ENCODE peak calls at places on chromosomes 11 and 22, in four cellular contexts. One of them, this sample, is unnamed.

GRCh38 chr11:1906146-1906545 is 13.4 kb upstream of the TNNT3 start:
- DNase-seq in cardiac fibroblast: peak
- DNase-seq in heart left ventricle: no peak
- DNase-seq in astrocyte of the spinal cord: no peak
- DNase-seq in this sample: no peak

GRCh38 chr11:121886005-121886739 is 229.8 kb downstream of the BLID start:
- DNase-seq in cardiac fibroblast: no peak
- DNase-seq in heart left ventricle: no peak
- DNase-seq in astrocyte of the spinal cord: no peak
- DNase-seq in this sample: peak

GRCh38 chr11:124864892-124865180 is 396 bp upstream of the ROBO3 start:
- DNase-seq in cardiac fibroblast: no peak
- DNase-seq in heart left ventricle: no peak
- DNase-seq in astrocyte of the spinal cord: no peak
- DNase-seq in this sample: no peak

GRCh38 chr11:102911758-102912481 is 37.1 kb upstream of the MMP12 start:
- DNase-seq in cardiac fibroblast: no peak
- DNase-seq in heart left ventricle: no peak
- DNase-seq in astrocyte of the spinal cord: no peak
- DNase-seq in this sample: no peak

GRCh38 chr11:95641506-95641905 is 148.1 kb downstream of the FAM76B start:
- DNase-seq in cardiac fibroblast: peak
- DNase-seq in heart left ventricle: no peak
- DNase-seq in astrocyte of the spinal cord: no peak
- DNase-seq in this sample: no peak

GRCh38 chr11:114621950-114622809 is 26.6 kb upstream of the NXPE4 start:
- DNase-seq in cardiac fibroblast: no peak
- DNase-seq in heart left ventricle: no peak
- DNase-seq in astrocyte of the spinal cord: no peak
- DNase-seq in this sample: no peak

GRCh38 chr11:206516-207212 is 535 bp downstream of the BET1L start:
- DNase-seq in cardiac fibroblast: peak
- DNase-seq in heart left ventricle: peak
- DNase-seq in astrocyte of the spinal cord: no peak
- DNase-seq in this sample: no peak

GRCh38 chr22:47372111-47372581 is 609.7 kb downstream of the TBC1D22A start:
- DNase-seq in cardiac fibroblast: no peak
- DNase-seq in heart left ventricle: no peak
- DNase-seq in astrocyte of the spinal cord: no peak
- DNase-seq in this sample: no peak

GRCh38 chr11:131877246-131877645 is 506.8 kb downstream of the NTM start:
- DNase-seq in cardiac fibroblast: no peak
- DNase-seq in heart left ventricle: no peak
- DNase-seq in astrocyte of the spinal cord: no peak
- DNase-seq in this sample: no peak

GRCh38 chr11:76790251-76790650 is 7.1 kb downstream of the TSKU start:
- DNase-seq in cardiac fibroblast: no peak
- DNase-seq in heart left ventricle: peak
- DNase-seq in astrocyte of the spinal cord: no peak
- DNase-seq in this sample: no peak

GRCh38 chr22:44837481-44837880 is 85.1 kb downstream of the ARHGAP8 start:
- DNase-seq in cardiac fibroblast: no peak
- DNase-seq in heart left ventricle: no peak
- DNase-seq in astrocyte of the spinal cord: no peak
- DNase-seq in this sample: no peak

GRCh38 chr22:44403930-44404329 is 91.2 kb upstream of the SHISAL1 start:
- DNase-seq in cardiac fibroblast: no peak
- DNase-seq in heart left ventricle: no peak
- DNase-seq in astrocyte of the spinal cord: no peak
- DNase-seq in this sample: no peak

DNA sequence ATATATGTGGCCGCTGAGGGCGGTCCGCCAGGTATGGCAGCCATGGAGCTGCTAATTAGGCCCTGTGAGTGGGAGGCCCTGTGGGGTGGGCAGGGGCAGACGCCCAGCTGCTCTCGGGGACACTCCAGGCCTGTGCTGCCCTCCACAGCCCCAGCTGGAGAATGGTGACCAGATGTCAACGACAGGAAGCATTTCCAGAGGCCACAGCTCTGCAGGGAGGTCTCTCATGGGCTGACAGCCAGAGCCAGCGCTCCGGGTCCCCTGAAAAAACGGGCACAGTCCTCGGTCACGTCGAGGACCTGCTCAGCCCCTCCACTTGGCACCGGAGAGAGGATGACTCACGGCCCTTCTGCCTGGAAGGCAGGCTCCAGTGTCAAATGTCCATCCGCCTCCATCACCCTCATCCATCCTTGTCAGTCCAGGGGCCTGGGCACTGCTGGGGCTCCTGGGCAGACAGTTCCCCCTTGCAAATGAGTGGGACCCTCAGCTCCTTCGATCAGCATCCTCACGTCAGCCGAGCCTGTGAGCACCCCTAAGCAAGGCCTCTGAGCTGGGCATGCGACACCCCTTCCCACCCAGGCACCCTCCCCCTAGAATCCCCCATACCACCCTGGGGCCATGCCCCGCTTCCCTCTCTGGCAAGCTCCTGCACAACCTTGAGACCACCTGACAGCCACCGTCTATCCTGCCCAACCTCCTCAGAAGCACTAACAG is 1.9 kb downstream of the BID start:
- DNase-seq in cardiac fibroblast: no peak
- DNase-seq in heart left ventricle: no peak
- DNase-seq in astrocyte of the spinal cord: no peak
- DNase-seq in this sample: no peak
- TF ChIP-seq CTCF in cardiac fibroblast: no peak
- TF ChIP-seq CTCF in heart left ventricle: no peak
- TF ChIP-seq CTCF in astrocyte of the spinal cord: no peak
- TF ChIP-seq CTCF in this sample: no peak

GRCh38 chr22:19756288-19757128 is 4.1 kb upstream of the TBX1 start:
- DNase-seq in cardiac fibroblast: peak
- DNase-seq in heart left ventricle: no peak
- DNase-seq in astrocyte of the spinal cord: no peak
- DNase-seq in this sample: no peak
- TF ChIP-seq CTCF in cardiac fibroblast: peak
- TF ChIP-seq CTCF in heart left ventricle: peak
- TF ChIP-seq CTCF in astrocyte of the spinal cord: peak
- TF ChIP-seq CTCF in this sample: peak

DNA sequence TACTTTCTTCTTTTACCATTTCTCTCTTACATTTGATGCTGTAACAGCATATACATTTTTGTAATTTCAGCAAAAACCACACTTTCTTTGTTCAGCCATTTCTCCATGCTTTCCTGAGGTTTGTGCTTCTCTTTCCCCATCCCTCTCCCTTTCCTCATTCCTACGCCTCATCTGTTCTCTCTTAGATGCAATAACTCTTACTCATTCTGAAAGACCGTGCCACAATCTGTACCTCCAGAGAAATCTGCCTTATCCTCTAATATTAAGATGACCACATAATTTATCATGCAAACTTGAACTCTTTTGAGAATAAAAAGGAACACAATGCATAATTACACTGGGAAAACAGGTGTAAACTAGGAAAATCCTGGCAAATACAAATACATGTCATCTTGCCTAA is 588.9 kb downstream of the JRKL start:
- DNase-seq in cardiac fibroblast: no peak
- DNase-seq in heart left ventricle: no peak
- DNase-seq in astrocyte of the spinal cord: no peak
- DNase-seq in this sample: no peak
- TF ChIP-seq CTCF in cardiac fibroblast: no peak
- TF ChIP-seq CTCF in heart left ventricle: no peak
- TF ChIP-seq CTCF in astrocyte of the spinal cord: no peak
- TF ChIP-seq CTCF in this sample: no peak

GRCh38 chr11:118071416-118072030 is 5.4 kb upstream of the TMPRSS4 start:
- DNase-seq in cardiac fibroblast: no peak
- DNase-seq in heart left ventricle: no peak
- DNase-seq in astrocyte of the spinal cord: no peak
- DNase-seq in this sample: no peak
- TF ChIP-seq CTCF in cardiac fibroblast: no peak
- TF ChIP-seq CTCF in heart left ventricle: no peak
- TF ChIP-seq CTCF in astrocyte of the spinal cord: no peak
- TF ChIP-seq CTCF in this sample: no peak

GRCh38 chr22:29483254-29483653 is 3.2 kb downstream of the NEFH start:
- DNase-seq in cardiac fibroblast: no peak
- DNase-seq in heart left ventricle: no peak
- DNase-seq in astrocyte of the spinal cord: no peak
- DNase-seq in this sample: no peak
- TF ChIP-seq CTCF in cardiac fibroblast: no peak
- TF ChIP-seq CTCF in heart left ventricle: no peak
- TF ChIP-seq CTCF in astrocyte of the spinal cord: no peak
- TF ChIP-seq CTCF in this sample: no peak

This sample was measured in glutamatergic neuron.